ENCODE peak calls at places on chromosome 6, in seven cellular contexts. L is left ventricle myocardium inferior; V is adipocyte; R is HT1080; X is GM19239; M is activated CD4-positive, alpha-beta memory T cell treated with anti-CD3 and anti-CD28 coated beads, Interleukin-2, amount 10 ng/mL, durations not matched to agents 7 days and 5 days; N is nephron progenitor cell. E is an unnamed sample.

GRCh38 chr6:108804976-108805375 is 43.2 kb upstream of the ARMC2 start:
- DNase-seq in L (no peak), V (no peak), R (no peak), X (no peak), M (no peak), N (no peak), E (no peak)

GRCh38 chr6:73134588-73134987 is 90.7 kb downstream of the KHDC1L start:
- DNase-seq in L (no peak), V (peak), R (peak), X (no peak), M (peak), N (peak), E (peak)

GRCh38 chr6:122692175-122692598 is 82.0 kb downstream of the PKIB start:
- DNase-seq in L (no peak), V (no peak), R (peak), X (no peak), M (no peak), N (no peak), E (no peak)

GRCh38 chr6:126919947-126920346 is 198.5 kb upstream of the RSPO3 start:
- DNase-seq in L (no peak), V (peak), R (peak), X (no peak), M (no peak), N (no peak), E (no peak)

GRCh38 chr6:18262812-18263560 is 1.3 kb downstream of the DEK start:
- DNase-seq in L (no peak), V (peak), R (peak), X (peak), M (peak), N (no peak), E (no peak)

GRCh38 chr6:20610636-20611200 is 76.5 kb downstream of the CDKAL1 start:
- DNase-seq in L (no peak), V (peak), R (no peak), X (no peak), M (no peak), N (no peak), E (no peak)

GRCh38 chr6:119717942-119718341 is 368.4 kb upstream of the MAN1A1 start:
- DNase-seq in L (no peak), V (no peak), R (no peak), X (no peak), M (no peak), N (no peak), E (no peak)

GRCh38 chr6:10163159-10163962 is 251.5 kb downstream of the TFAP2A start:
- DNase-seq in L (no peak), V (no peak), R (no peak), X (no peak), M (no peak), N (no peak), E (no peak)

GRCh38 chr6:113560908-113561307 is 296.2 kb upstream of the MARCKS start:
- DNase-seq in L (no peak), V (peak), R (peak), X (no peak), M (no peak), N (no peak), E (no peak)

GRCh38 chr6:49453221-49453620 is 9.8 kb downstream of the MMUT start:
- DNase-seq in L (no peak), V (peak), R (no peak), X (no peak), M (no peak), N (no peak), E (no peak)

GRCh38 chr6:18446771-18447170 is 59.6 kb downstream of the RNF144B start:
- DNase-seq in L (no peak), V (no peak), R (no peak), X (no peak), M (no peak), N (no peak), E (no peak)

GRCh38 chr6:61810047-61810446 is 476.0 kb downstream of the KHDRBS2 start:
- DNase-seq in L (no peak), V (no peak), R (no peak), X (no peak), M (no peak), N (peak), E (no peak)

GRCh38 chr6:87197547-87197946 is 42.2 kb downstream of the ZNF292 start:
- DNase-seq in L (no peak), V (no peak), R (no peak), X (no peak), M (no peak), N (no peak), E (no peak)

GRCh38 chr6:81997091-81997926 is 244.8 kb upstream of the TENT5A start:
- DNase-seq in L (no peak), V (peak), R (peak), X (no peak), M (no peak), N (no peak), E (no peak)

GRCh38 chr6:113625850-113626249 is 231.3 kb upstream of the MARCKS start:
- DNase-seq in L (no peak), V (no peak), R (no peak), X (no peak), M (no peak), N (no peak), E (no peak)

GRCh38 chr6:7629321-7629720 is 39.3 kb downstream of the SNRNP48 start:
- DNase-seq in L (no peak), V (no peak), R (no peak), X (no peak), M (no peak), N (no peak), E (no peak)

GRCh38 chr6:157249756-157250155 is 73.6 kb downstream of the TMEM242 start:
- DNase-seq in L (no peak), V (no peak), R (no peak), X (no peak), M (no peak), N (no peak), E (no peak)

GRCh38 chr6:22421187-22421586 is 124.4 kb upstream of the PRL start:
- DNase-seq in L (no peak), V (peak), R (peak), X (no peak), M (no peak), N (no peak), E (no peak)

GRCh38 chr6:167247814-167248595 is 43.1 kb upstream of the UNC93A start:
- DNase-seq in L (no peak), V (no peak), R (no peak), X (no peak), M (no peak), N (no peak), E (peak)

GRCh38 chr6:42512498-42513042 is 51.3 kb upstream of the UBR2 start:
- DNase-seq in L (no peak), V (no peak), R (no peak), X (no peak), M (no peak), N (no peak), E (no peak)

GRCh38 chr6:25792016-25792415 is 37.5 kb downstream of the SLC17A4 start:
- DNase-seq in L (no peak), V (no peak), R (no peak), X (no peak), M (no peak), N (no peak), E (no peak)

GRCh38 chr6:114376611-114377206 is 33.9 kb upstream of the HS3ST5 start:
- DNase-seq in L (no peak), V (no peak), R (no peak), X (no peak), M (no peak), N (no peak), E (no peak)

E was measured in upper lobe of left lung.